ENCODE peak calls at places on chromosome 4, in eight cellular contexts. P is prostate gland, C is ascending aorta, D is neural progenitor cell, O is ovary, W is pancreas, V is tibial artery, Q is testis. Z is an unnamed sample.

GRCh38 chr4:20612313-20612712 is 87.9 kb upstream of the PACRGL start:
- DNase-seq in W (no peak), P (no peak), D (no peak), V (no peak), C (no peak), Q (no peak), O (no peak), Z (no peak)

GRCh38 chr4:126591583-126591982 is 1041.2 kb upstream of the INTU start:
- DNase-seq in O (no peak), P (no peak), W (no peak), C (no peak), Q (no peak), V (no peak), D (no peak), Z (no peak)

GRCh38 chr4:12293906-12294525 is 865.3 kb upstream of the HS3ST1 start:
- DNase-seq in V (no peak), O (no peak), P (no peak), D (no peak), C (no peak), W (no peak), Q (no peak), Z (no peak)

GRCh38 chr4:1371151-1371830 is 24.3 kb downstream of the UVSSA start:
- DNase-seq in Q (no peak), C (no peak), P (no peak), D (no peak), O (no peak), W (peak; percentile 32), V (no peak), Z (no peak)

GRCh38 chr4:101678180-101678579 is 112.3 kb upstream of the BANK1 start:
- DNase-seq in D (no peak), P (no peak), V (no peak), C (no peak), O (no peak), W (no peak), Q (no peak), Z (no peak)

GRCh38 chr4:146370841-146371240 is 150.9 kb downstream of the SLC10A7 start:
- DNase-seq in P (no peak), O (no peak), D (no peak), C (no peak), V (no peak), Q (no peak), W (no peak), Z (no peak)

GRCh38 chr4:55658657-55659056 is 22.6 kb upstream of the NMU start:
- DNase-seq in V (no peak), Q (no peak), P (no peak), O (no peak), W (no peak), C (no peak), D (no peak), Z (no peak)

GRCh38 chr4:7697326-7697725 is 242.3 kb downstream of the AFAP1 start:
- DNase-seq in D (no peak), W (no peak), V (no peak), O (no peak), Q (peak; percentile 32), C (no peak), P (no peak), Z (no peak)

GRCh38 chr4:95249402-95250043 is 299.2 kb downstream of the UNC5C start:
- DNase-seq in D (no peak), W (no peak), P (no peak), C (no peak), Q (no peak), V (no peak), O (no peak), Z (no peak)

GRCh38 chr4:26860922-26861433 is 337 bp downstream of the STIM2 start:
- DNase-seq in O (peak; percentile 72), W (peak; percentile 81), V (peak; percentile 30), P (peak; percentile 33), D (peak; percentile 81), Q (peak; percentile 57), C (peak; percentile 80), Z (peak; percentile 73)

GRCh38 chr4:8376361-8377102 is 64.0 kb downstream of the ACOX3 start:
- DNase-seq in Q (no peak), O (no peak), W (peak; percentile 48), P (no peak), D (no peak), C (no peak), V (no peak), Z (no peak)

GRCh38 chr4:73421708-73422457 is 14.1 kb upstream of the AFP start:
- DNase-seq in Q (no peak), C (no peak), D (no peak), O (no peak), P (no peak), V (no peak), W (no peak), Z (no peak)

GRCh38 chr4:107131295-107131694 is 95.2 kb upstream of the DKK2 start:
- DNase-seq in O (no peak), V (no peak), P (no peak), W (no peak), Q (no peak), D (no peak), C (no peak), Z (no peak)

GRCh38 chr4:133385161-133385954 is 236.3 kb downstream of the PCDH10 start:
- DNase-seq in V (no peak), C (no peak), D (no peak), O (no peak), Q (no peak), P (no peak), W (peak; percentile 48), Z (no peak)

GRCh38 chr4:128524311-128524710 is 236.7 kb upstream of the PGRMC2 start:
- DNase-seq in C (peak; percentile 90), Q (no peak), P (peak; percentile 47), W (no peak), D (no peak), O (no peak), V (peak; percentile 67), Z (no peak)

GRCh38 chr4:78902313-78902712 is 36.9 kb downstream of the PAQR3 start:
- DNase-seq in P (no peak), Q (no peak), V (no peak), O (no peak), W (no peak), D (no peak), C (no peak), Z (no peak)

GRCh38 chr4:56388311-56388710 is 1.0 kb upstream of the AASDH start:
- DNase-seq in V (no peak), Q (no peak), P (no peak), O (no peak), C (no peak), W (no peak), D (no peak), Z (no peak)

DNA sequence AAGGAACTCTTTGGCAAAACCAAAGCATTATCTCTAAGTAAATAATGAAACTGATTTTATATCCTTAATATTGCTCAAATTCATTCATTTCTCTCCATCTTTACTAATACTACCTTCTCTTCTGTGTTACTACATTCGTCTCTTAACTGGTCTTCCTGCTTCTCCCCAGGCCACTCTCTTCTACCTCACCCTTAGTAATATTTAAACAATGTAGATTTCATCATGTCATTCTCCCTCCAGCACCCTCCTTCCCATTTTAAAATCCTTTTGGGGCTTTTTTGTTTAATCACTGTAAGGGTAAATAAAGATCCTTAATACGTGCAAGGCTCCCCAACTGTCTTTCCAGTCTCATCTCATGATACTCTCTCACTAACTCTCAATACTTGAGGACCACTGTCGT is 19.4 kb downstream of the FHIP1A start:
- DNase-seq in P (no peak), W (no peak), V (no peak), C (no peak), D (no peak), O (no peak), Q (no peak), Z (no peak)
- H3K4me1 ChIP-seq in P (no peaks in the 10 kb centered on the region), W (peaks cover 29% of the 10 kb centered on the region), V (no peaks in the 10 kb centered on the region), C (no peaks in the 10 kb centered on the region), D (peaks cover 21% of the 10 kb centered on the region), O (no peaks in the 10 kb centered on the region), Q (no peaks in the 10 kb centered on the region), Z (no peaks in the 10 kb centered on the region)

DNA sequence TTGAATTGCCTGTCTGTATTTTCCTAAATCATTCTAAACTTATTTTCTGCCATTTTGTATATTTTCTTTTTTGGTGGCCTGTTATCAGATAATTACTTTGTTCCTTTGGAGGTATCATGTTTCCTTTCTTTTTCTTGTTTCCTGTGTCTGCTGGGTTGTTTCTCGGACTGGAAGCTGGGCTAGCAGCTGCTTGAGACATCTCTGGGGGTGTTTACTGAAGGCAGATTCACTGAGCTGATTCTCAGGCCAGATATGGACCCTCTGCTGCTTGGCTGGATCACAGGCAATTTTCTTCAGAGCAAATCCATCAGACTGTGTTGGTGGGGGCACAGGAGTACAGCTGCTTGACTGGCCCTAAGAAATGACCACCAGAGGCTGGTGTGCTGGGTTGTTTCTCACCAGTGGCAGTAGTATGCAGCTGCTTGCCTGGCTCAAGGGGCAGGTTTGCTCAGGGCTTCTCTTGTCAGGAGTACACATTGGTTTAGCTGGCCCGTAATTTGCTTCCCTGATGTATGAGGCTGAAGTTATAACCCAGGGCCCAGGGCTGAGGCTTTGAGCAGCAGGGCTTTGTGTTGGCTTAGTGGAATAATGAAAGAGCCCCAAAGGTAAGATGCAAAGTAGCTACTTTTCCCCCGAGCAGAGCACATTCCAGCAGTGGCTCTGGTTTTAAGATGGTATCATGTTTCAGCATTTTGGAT is 680.6 kb downstream of the TECRL start:
- DNase-seq in P (no peak), D (peak; percentile 51), C (no peak), Q (peak; percentile 16), W (no peak), O (no peak), V (no peak), Z (peak; percentile 19)
- TF ChIP-seq CTCF in P (no peak), D (no peak), C (no peak), Q (no peak), W (no peak), O (no peak), V (no peak), Z (no peak)

DNA sequence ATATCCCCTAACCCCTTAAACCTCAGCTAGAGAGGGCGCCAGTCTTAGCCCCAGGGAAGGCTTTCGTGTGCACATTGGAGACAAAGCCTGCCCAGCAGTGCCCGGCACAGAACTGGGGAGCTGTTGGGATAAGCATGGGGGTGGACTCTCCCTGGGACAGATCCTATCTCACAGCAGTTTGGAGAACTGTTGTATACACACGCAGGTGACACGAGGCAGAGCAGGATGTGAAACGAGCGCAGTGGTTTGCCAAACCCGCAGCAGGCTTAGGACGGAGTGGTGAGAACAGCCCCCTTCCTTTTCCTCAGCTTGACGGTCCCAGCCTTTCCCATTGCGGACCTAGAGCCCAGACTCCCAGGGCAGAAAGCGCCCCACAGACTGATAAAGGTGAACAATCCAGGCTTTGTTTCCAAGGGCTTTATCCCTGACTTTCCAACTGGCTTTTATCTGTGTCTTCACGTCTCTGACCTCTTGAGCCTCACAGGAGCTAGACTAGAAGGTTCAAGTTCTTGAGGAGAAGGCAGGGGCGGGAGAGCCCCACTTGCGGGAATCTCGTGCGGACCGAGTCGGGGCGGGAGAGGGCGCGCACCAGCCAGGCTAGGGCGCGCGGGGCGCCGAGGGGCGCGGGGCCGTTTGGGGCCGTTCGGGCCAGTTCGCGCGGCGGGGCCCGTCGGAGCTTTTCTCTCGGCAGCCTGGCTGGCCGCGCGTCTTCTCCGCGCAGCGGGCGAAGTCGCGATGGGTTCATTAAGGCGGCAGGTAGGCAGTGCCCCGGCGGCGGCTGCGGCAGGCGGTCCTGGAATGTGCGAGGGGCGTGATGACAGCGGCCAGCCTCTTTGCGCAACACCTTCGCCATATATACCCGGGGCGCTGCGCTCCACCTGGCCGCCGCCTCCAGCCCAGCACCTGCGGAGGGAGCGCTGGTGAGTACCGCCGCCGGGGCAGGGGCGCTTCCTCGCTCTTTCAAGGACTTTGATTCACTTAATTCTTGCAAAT is at the start of gene SLC34A2:
- DNase-seq in D (peak; percentile 75), O (no peak), W (peak; percentile 71), V (no peak), P (peak; percentile 19), Q (peak; percentile 18), C (no peak), Z (no peak)
- H3K4me3 ChIP-seq in D (peak within 1 kb of the TSS; percentile 47), O (no peak within 1 kb of the TSS), W (peak within 1 kb of the TSS; percentile 33), V (no peak within 1 kb of the TSS), P (no peak within 1 kb of the TSS), Q (peak within 1 kb of the TSS; percentile 40), C (no peak within 1 kb of the TSS), Z (no peak within 1 kb of the TSS)

GRCh38 chr4:88533937-88534750 is 10.6 kb upstream of the PYURF start:
- DNase-seq in C (no peak), W (no peak), O (no peak), V (no peak), Q (no peak), D (no peak), P (no peak), Z (no peak)
- H3K4me1 ChIP-seq in C (no peaks in the 10 kb centered on the region), W (no peaks in the 10 kb centered on the region), O (no peaks in the 10 kb centered on the region), V (no peaks in the 10 kb centered on the region), Q (no peaks in the 10 kb centered on the region), D (no peaks in the 10 kb centered on the region), P (no peaks in the 10 kb centered on the region), Z (no peaks in the 10 kb centered on the region)